ENCODE peak calls at places on chromosome 2, in ten cellular contexts. P, E, W, H, Y, L, T, Z, Q and A are unnamed samples.

GRCh38 chr2:176461098-176461497 is 191.9 kb downstream of the MTX2 start:
- DNase-seq in P (no peak), E (no peak), W (no peak), H (no peak), Y (no peak), L (no peak), T (no peak), Z (no peak), Q (no peak), A (no peak)

GRCh38 chr2:218236829-218237228 is 19.8 kb downstream of the ARPC2 start:
- DNase-seq in P (no peak), E (no peak), W (no peak), H (no peak), Y (no peak), L (no peak), T (no peak), Z (no peak), Q (no peak), A (no peak)

GRCh38 chr2:95377724-95378123 is 24.8 kb upstream of the FAHD2A start:
- DNase-seq in P (no peak), E (no peak), W (no peak), H (no peak), Y (no peak), L (no peak), T (no peak), Z (no peak), Q (no peak), A (no peak)

GRCh38 chr2:232075080-232075479 is 113.6 kb downstream of the DIS3L2 start:
- DNase-seq in P (peak), E (no peak), W (no peak), H (no peak), Y (no peak), L (no peak), T (no peak), Z (peak), Q (no peak), A (peak)

GRCh38 chr2:20313659-20314058 is 37.0 kb downstream of the PUM2 start:
- DNase-seq in P (no peak), E (no peak), W (no peak), H (no peak), Y (no peak), L (no peak), T (no peak), Z (no peak), Q (no peak), A (peak)

GRCh38 chr2:74984017-74984416 is 25.6 kb downstream of the POLE4 start:
- DNase-seq in P (no peak), E (no peak), W (no peak), H (no peak), Y (no peak), L (no peak), T (no peak), Z (no peak), Q (no peak), A (no peak)

GRCh38 chr2:99810241-99810640 is 320.4 kb upstream of the REV1 start:
- DNase-seq in P (no peak), E (peak), W (no peak), H (no peak), Y (no peak), L (peak), T (peak), Z (no peak), Q (no peak), A (no peak)

GRCh38 chr2:19914266-19914975 is 12.6 kb upstream of the TTC32 start:
- DNase-seq in P (no peak), E (no peak), W (no peak), H (no peak), Y (no peak), L (no peak), T (no peak), Z (no peak), Q (no peak), A (no peak)

GRCh38 chr2:15778529-15779219 is 161.7 kb upstream of the MYCN start:
- DNase-seq in P (no peak), E (no peak), W (no peak), H (no peak), Y (no peak), L (no peak), T (no peak), Z (no peak), Q (no peak), A (no peak)

GRCh38 chr2:136013286-136013685 is 27.9 kb upstream of the DARS1 start:
- DNase-seq in P (no peak), E (no peak), W (no peak), H (no peak), Y (no peak), L (no peak), T (no peak), Z (no peak), Q (no peak), A (no peak)

GRCh38 chr2:151361674-151362380 is 4.4 kb downstream of the TNFAIP6 start:
- DNase-seq in P (no peak), E (no peak), W (no peak), H (no peak), Y (no peak), L (no peak), T (no peak), Z (peak), Q (no peak), A (peak)

GRCh38 chr2:126936219-126936618 is 37.5 kb downstream of the TEX51 start:
- DNase-seq in P (no peak), E (no peak), W (no peak), H (no peak), Y (no peak), L (no peak), T (no peak), Z (no peak), Q (no peak), A (no peak)

GRCh38 chr2:10048501-10049171 is 5.3 kb downstream of the KLF11 start:
- DNase-seq in P (no peak), E (peak), W (no peak), H (no peak), Y (no peak), L (no peak), T (no peak), Z (peak), Q (no peak), A (peak)

GRCh38 chr2:177783835-177784448 is 288.6 kb downstream of the PDE11A start:
- DNase-seq in P (peak), E (no peak), W (no peak), H (no peak), Y (no peak), L (peak), T (no peak), Z (peak), Q (no peak), A (peak)

GRCh38 chr2:5743992-5744391 is 51.8 kb downstream of the SOX11 start:
- DNase-seq in P (no peak), E (no peak), W (no peak), H (no peak), Y (no peak), L (no peak), T (peak), Z (no peak), Q (no peak), A (no peak)

GRCh38 chr2:45069711-45070664 is 60.7 kb upstream of the SIX2 start:
- DNase-seq in P (no peak), E (no peak), W (peak), H (no peak), Y (no peak), L (no peak), T (no peak), Z (no peak), Q (no peak), A (no peak)

GRCh38 chr2:59458862-59459261 is 1094.6 kb downstream of the BCL11A start:
- DNase-seq in P (no peak), E (peak), W (peak), H (no peak), Y (no peak), L (no peak), T (peak), Z (no peak), Q (no peak), A (no peak)